ENCODE peak calls at places on chromosome 2, in ten cellular contexts. M is BJ, F is tibial artery, N is lower lobe of right lung, Q is ovary, E is HL-60, V is heart left ventricle, W is brain microvascular endothelial cell, T is psoas muscle, A is left lung. S is an unnamed sample.

GRCh38 chr2:46229134-46230063 is 67.8 kb upstream of the EPAS1 start:
- DNase-seq in M (no peak), F (no peak), N (no peak), Q (no peak), E (no peak), V (no peak), W (peak), T (no peak), A (no peak), S (no peak)

GRCh38 chr2:216922170-216922780 is 62.4 kb upstream of the TNP1 start:
- DNase-seq in M (no peak), F (no peak), N (no peak), Q (no peak), E (no peak), V (no peak), W (no peak), T (no peak), A (no peak), S (no peak)

GRCh38 chr2:106995560-106995959 is 109.6 kb upstream of the ST6GAL2 start:
- DNase-seq in M (no peak), F (no peak), N (no peak), Q (no peak), E (no peak), V (no peak), W (peak), T (no peak), A (no peak), S (no peak)

GRCh38 chr2:118062048-118062447 is 26.2 kb upstream of the INSIG2 start:
- DNase-seq in M (no peak), F (no peak), N (no peak), Q (no peak), E (no peak), V (no peak), W (no peak), T (no peak), A (no peak), S (no peak)

GRCh38 chr2:40161986-40162385 is 289.9 kb downstream of the SLC8A1 start:
- DNase-seq in M (no peak), F (no peak), N (no peak), Q (no peak), E (no peak), V (no peak), W (no peak), T (no peak), A (no peak), S (no peak)

GRCh38 chr2:3196716-3197115 is 180.9 kb downstream of the EIPR1 start:
- DNase-seq in M (no peak), F (no peak), N (no peak), Q (no peak), E (no peak), V (no peak), W (no peak), T (no peak), A (no peak), S (no peak)

GRCh38 chr2:233375490-233376314 is 21.4 kb downstream of the DGKD start:
- DNase-seq in M (no peak), F (no peak), N (no peak), Q (no peak), E (no peak), V (no peak), W (no peak), T (no peak), A (no peak), S (no peak)

GRCh38 chr2:217445726-217446125 is 557.1 kb downstream of the TNS1 start:
- DNase-seq in M (no peak), F (no peak), N (no peak), Q (no peak), E (no peak), V (no peak), W (no peak), T (no peak), A (no peak), S (no peak)

GRCh38 chr2:233408366-233409285 is 54.3 kb downstream of the DGKD start:
- DNase-seq in M (no peak), F (peak), N (no peak), Q (no peak), E (no peak), V (no peak), W (no peak), T (no peak), A (no peak), S (no peak)

GRCh38 chr2:173858297-173858731 is 106.9 kb downstream of the SP3 start:
- DNase-seq in M (no peak), F (no peak), N (no peak), Q (no peak), E (no peak), V (no peak), W (no peak), T (no peak), A (no peak), S (no peak)

GRCh38 chr2:85770369-85770768 is 16.6 kb downstream of the ATOH8 start:
- DNase-seq in M (no peak), F (no peak), N (no peak), Q (no peak), E (no peak), V (peak), W (no peak), T (peak), A (no peak), S (no peak)

GRCh38 chr2:190501702-190502407 is 32.7 kb downstream of the NEMP2 start:
- DNase-seq in M (no peak), F (no peak), N (no peak), Q (no peak), E (no peak), V (no peak), W (no peak), T (no peak), A (no peak), S (no peak)

DNA sequence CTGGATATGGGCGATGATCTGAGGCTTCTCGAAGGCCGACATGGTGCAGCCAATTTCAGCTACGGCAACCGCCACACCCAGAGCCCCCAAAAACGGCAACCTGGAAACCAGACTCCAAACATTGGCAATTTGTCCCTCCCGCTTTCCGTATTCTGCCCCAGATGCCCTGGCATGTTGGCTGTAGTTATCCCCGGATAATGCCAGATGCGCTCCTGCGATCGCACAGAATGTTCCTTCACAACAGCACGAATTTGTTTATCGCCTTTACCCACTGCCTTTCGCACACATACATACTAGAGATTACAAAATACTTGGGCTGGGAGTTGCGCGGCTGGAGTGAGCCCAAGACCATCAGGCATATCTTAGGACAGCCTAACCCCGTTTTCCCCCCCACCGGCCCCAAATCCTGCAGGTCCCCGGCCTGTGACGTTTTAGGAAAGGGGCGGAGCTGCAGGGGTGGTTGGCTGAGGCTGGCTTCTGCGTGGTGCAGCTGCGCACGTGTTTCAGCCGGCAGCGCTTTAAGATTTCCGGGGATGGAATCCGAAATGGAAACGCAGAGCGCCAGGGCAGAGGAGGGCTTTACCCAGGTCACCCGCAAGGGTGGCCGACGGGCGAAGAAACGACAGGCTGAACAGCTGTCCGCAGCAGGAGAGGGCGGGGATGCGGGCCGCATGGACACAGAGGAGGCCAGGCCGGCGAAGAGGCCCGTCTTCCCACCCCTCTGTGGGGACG is at the start of gene PNO1:
- DNase-seq in M (peak), F (peak), N (peak), Q (peak), E (peak), V (peak), W (peak), T (peak), A (peak), S (peak)
- TF ChIP-seq CTCF in M (no peak), F (no peak), N (peak), Q (no peak), E (no peak), V (no peak), W (peak), T (no peak), A (no peak), S (peak)

GRCh38 chr2:176174382-176174834 is 14.1 kb upstream of the HOXD1 start:
- DNase-seq in M (no peak), F (no peak), N (no peak), Q (peak), E (no peak), V (no peak), W (no peak), T (no peak), A (no peak), S (no peak)

GRCh38 chr2:176174850-176175728 is 13.4 kb upstream of the HOXD1 start:
- DNase-seq in M (no peak), F (no peak), N (no peak), Q (peak), E (peak), V (no peak), W (no peak), T (no peak), A (no peak), S (peak)

GRCh38 chr2:176176233-176176632 is 12.2 kb upstream of the HOXD1 start:
- DNase-seq in M (no peak), F (no peak), N (no peak), Q (no peak), E (no peak), V (no peak), W (no peak), T (no peak), A (no peak), S (no peak)

GRCh38 chr2:176173679-176174381 is 14.6 kb upstream of the HOXD1 start:
- DNase-seq in M (no peak), F (no peak), N (no peak), Q (no peak), E (no peak), V (no peak), W (no peak), T (no peak), A (no peak), S (no peak)

GRCh38 chr2:176175729-176176074 is 12.8 kb upstream of the HOXD1 start:
- DNase-seq in M (no peak), F (no peak), N (no peak), Q (peak), E (no peak), V (no peak), W (no peak), T (no peak), A (no peak), S (no peak)
- H3K4me3 ChIP-seq in M (no peak), F (no peak), N (no peak), Q (no peak), E (no peak), V (no peak), W (no peak), T (no peak), A (no peak), S (no peak)

DNA sequence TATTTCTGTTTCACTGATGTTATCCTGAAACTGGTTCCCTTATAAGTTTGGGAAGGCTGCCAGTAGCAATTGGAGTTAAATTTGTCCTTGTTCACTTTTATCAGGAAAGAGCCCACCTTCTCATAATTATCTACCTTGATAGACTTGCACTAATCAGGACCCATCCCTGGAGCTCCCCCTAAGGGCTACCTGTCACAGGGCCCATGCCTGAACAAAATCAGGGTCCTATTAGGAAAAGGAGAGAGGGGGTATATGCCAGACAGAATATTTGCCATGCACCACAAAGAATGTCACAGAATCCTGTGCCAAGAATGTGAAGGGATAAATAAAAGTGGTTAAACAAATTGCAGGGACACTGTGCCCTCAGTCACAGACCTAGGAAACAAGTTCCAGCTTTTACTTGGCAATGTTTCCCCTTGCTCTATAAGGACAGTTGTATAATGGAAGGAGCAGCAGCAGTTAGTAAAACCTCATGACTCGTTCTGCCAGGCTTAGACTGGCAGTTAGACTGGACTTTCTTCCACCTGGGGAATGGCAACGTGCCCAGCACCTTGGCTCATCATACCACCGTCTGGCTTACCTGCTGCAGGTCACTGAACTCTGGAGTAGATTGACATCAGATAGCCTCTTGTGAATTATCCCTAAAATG is 32.3 kb upstream of the VWC2L start:
- DNase-seq in M (no peak), F (no peak), N (no peak), Q (no peak), E (no peak), V (no peak), W (no peak), T (no peak), A (no peak), S (no peak)
- TF ChIP-seq CTCF in M (no peak), F (no peak), N (no peak), Q (no peak), E (no peak), V (no peak), W (peak), T (no peak), A (no peak), S (no peak)

DNA sequence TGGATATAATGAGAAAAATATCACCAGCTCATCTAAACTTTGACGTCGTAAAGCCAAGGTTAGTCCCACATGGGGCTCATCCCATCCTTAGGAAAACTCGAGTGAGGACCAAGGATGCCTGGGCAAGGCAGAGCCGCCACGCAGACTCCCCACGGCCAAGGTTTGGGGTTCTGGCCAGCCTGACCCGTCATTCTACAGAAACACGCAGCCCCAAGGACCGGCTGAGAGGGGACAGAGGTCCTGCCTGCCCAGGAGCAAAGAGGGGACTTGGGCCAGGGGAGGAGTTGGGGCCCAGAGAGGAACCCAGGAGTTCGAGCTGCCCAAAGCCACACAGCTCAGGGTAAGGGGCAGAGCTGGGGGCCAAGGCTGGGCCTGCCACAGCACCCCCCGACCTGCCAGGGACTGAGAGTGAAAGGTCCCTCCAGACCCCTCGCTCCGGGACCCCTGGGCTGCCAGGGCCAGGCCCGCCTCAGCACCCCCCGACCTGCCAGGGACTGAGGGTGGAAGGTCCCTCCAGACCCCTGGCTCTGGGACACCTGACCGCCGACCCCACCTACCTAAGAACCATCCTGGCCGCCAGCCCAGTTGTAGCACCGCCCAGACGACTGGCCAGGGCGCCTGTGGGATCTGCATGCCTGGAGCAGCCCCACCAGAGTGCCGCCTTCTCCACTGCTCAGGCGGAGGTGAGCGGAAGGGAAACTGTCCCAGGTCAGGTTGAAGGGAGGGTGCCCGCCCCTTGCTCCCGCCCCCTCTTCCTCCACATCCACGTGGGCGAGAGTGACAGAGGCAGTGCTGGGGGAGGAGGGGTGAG is at the start of gene PDCD1:
- DNase-seq in M (no peak), F (peak), N (peak), Q (peak), E (no peak), V (peak), W (no peak), T (peak), A (no peak), S (no peak)
- H3K4me3 ChIP-seq in M (no peak), F (peak), N (peak), Q (peak), E (no peak), V (peak), W (peak), T (peak), A (peak), S (peak)

GRCh38 chr2:222939208-222939846 is 78.5 kb downstream of the ACSL3 start:
- DNase-seq in M (no peak), F (no peak), N (no peak), Q (no peak), E (peak), V (no peak), W (peak), T (no peak), A (no peak), S (peak)
- TF ChIP-seq CTCF in M (peak), F (peak), N (peak), Q (no peak), E (peak), V (peak), W (peak), T (peak), A (peak), S (peak)

DNA sequence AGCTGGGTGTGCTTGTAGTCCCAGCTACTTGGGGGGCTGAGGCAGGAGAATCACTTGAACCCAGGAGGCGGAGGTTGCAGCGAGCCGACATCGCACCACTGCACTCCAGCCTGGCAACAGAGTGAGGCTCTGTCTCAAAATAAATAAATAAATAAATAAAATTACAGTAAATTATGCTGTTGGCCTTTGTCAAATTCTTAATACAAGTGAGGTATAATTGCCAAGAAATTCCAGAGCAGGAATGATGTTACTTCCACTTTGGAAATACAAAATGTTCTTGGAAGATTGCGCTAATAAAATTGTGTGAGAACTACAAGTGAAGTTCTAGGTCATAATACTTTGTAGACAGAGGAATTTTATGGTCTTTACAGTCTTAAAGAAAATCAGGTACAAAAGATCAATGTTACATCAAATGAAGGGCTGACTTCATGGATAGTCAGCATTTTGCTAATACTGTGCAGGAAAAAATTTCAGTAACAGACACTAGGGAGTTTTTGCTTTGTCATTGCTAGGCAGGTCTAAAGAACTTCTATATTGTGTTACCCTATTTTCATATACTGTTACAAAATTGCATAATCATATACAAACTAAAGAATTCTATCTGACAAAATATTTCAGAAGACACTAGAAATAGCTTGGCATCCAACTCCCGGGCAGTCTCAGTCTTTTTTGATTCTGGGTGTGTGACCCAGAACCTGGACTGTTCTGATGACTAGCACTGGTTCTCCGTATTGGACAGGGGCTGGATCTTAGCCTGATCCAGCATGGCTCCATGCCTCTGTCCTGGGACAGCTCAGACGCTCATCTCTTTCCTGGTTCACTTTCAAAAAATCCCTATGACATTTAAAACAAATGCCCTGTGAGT is 76.0 kb upstream of the STK17B start:
- DNase-seq in M (no peak), F (peak), N (no peak), Q (no peak), E (no peak), V (no peak), W (no peak), T (peak), A (no peak), S (no peak)
- H3K4me3 ChIP-seq in M (no peak), F (no peak), N (no peak), Q (no peak), E (no peak), V (no peak), W (no peak), T (no peak), A (no peak), S (no peak)